ENCODE peak calls at places on chromosome 12, in nine cellular contexts. Z, O, A, M, W, S, E, V and K are unnamed samples. For H3K27me3, the result is how much of the 10 kb centered on the place peaks cover.

GRCh38 chr12:2341871-2342270 is 289.1 kb downstream of the CACNA1C start:
- DNase-seq in Z (no peak), O (peak), A (no peak), M (no peak), W (no peak), S (no peak), E (no peak), V (no peak), K (no peak)

GRCh38 chr12:120117961-120118709 is 1.6 kb upstream of the RAB35 start:
- DNase-seq in Z (no peak), O (peak), A (no peak), M (peak), W (no peak), S (no peak), E (no peak), V (peak), K (no peak)

GRCh38 chr12:851343-851742 is 98.2 kb downstream of the RAD52 start:
- DNase-seq in Z (no peak), O (no peak), A (no peak), M (no peak), W (no peak), S (no peak), E (no peak), V (no peak), K (no peak)

GRCh38 chr12:112252184-112252583 is 126.8 kb downstream of the TRAFD1 start:
- DNase-seq in Z (no peak), O (peak), A (no peak), M (no peak), W (no peak), S (no peak), E (no peak), V (no peak), K (peak)

GRCh38 chr12:67649165-67650126 is 901 bp downstream of the DYRK2 start:
- DNase-seq in Z (peak), O (no peak), A (peak), M (peak), W (peak), S (peak), E (no peak), V (peak), K (no peak)

GRCh38 chr12:20272171-20272570 is 96.2 kb upstream of the PDE3A start:
- DNase-seq in Z (no peak), O (no peak), A (no peak), M (no peak), W (no peak), S (no peak), E (no peak), V (peak), K (no peak)

GRCh38 chr12:122062832-122063690 is 15.5 kb upstream of the MLXIP start:
- DNase-seq in Z (no peak), O (peak), A (no peak), M (peak), W (peak), S (no peak), E (peak), V (no peak), K (no peak)

GRCh38 chr12:19741132-19741489 is 301.8 kb downstream of the AEBP2 start:
- DNase-seq in Z (no peak), O (no peak), A (no peak), M (no peak), W (no peak), S (no peak), E (no peak), V (no peak), K (no peak)

GRCh38 chr12:108518101-108518715 is 3.1 kb downstream of the FICD start:
- DNase-seq in Z (no peak), O (no peak), A (no peak), M (no peak), W (no peak), S (no peak), E (no peak), V (no peak), K (no peak)

GRCh38 chr12:47107446-47107845 is 27.7 kb upstream of the AMIGO2 start:
- DNase-seq in Z (no peak), O (no peak), A (no peak), M (no peak), W (no peak), S (no peak), E (no peak), V (no peak), K (no peak)

GRCh38 chr12:132329739-132330548 is 555 bp upstream of the GALNT9 start:
- DNase-seq in Z (no peak), O (no peak), A (no peak), M (no peak), W (no peak), S (no peak), E (no peak), V (peak), K (no peak)

GRCh38 chr12:108838194-108839010 is 19.0 kb downstream of the SSH1 start:
- DNase-seq in Z (no peak), O (peak), A (peak), M (peak), W (peak), S (peak), E (peak), V (peak), K (peak)

GRCh38 chr12:1003600-1004271 is 12.7 kb downstream of the ERC1 start:
- DNase-seq in Z (no peak), O (no peak), A (no peak), M (no peak), W (no peak), S (no peak), E (no peak), V (no peak), K (no peak)

GRCh38 chr12:27179399-27180214 is 64.5 kb upstream of the STK38L start:
- DNase-seq in Z (no peak), O (peak), A (no peak), M (no peak), W (no peak), S (no peak), E (no peak), V (no peak), K (no peak)

GRCh38 chr12:111445311-111446043 is 39.8 kb downstream of the SH2B3 start:
- DNase-seq in Z (no peak), O (no peak), A (no peak), M (no peak), W (peak), S (no peak), E (no peak), V (no peak), K (no peak)

GRCh38 chr12:66189476-66189823 is 436 bp downstream of the IRAK3 start:
- DNase-seq in Z (no peak), O (no peak), A (no peak), M (no peak), W (no peak), S (no peak), E (no peak), V (no peak), K (no peak)
- H3K27me3 ChIP-seq in Z (under half), O (under half), A (under half), M (under half), W (under half), S (under half), E (under half), V (under half), K (under half)

GRCh38 chr12:48978291-48978740 is at the start of gene WNT1:
- DNase-seq in Z (no peak), O (no peak), A (peak), M (no peak), W (no peak), S (no peak), E (no peak), V (no peak), K (no peak)
- H3K27me3 ChIP-seq in Z (under half), O (half or more), A (under half), M (under half), W (half or more), S (under half), E (half or more), V (half or more), K (under half)

DNA sequence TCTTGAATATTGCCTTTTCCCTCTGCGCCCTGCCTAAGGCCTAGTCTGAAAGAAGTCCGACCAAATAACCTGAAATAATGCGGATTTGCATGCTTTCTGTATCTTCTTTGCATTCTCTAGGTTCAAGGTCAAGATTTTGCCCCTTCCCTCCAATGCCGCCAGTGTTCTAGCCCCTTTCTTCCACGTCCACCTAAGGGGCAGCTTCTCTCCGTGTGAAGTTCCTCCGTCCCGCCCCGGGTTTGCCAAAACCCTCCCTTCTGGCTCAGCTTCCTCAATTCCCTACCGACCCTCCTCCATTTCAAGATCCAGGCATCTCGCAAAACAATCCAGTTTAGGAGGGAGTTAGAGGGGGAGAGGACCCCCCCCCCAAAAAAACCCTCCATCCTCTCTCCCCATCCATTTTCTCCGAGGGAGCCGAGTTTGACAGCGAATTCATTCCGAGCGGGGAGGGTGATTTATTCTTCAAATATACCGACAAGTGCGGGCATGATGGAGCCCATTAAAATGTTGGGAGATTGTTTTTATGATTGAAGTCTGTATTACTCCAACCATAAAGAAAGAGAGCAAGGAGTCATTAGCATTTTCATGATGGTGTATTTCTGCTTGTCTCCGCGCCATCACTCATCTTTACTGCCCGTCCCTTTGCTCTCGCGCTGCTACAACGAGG is 20.9 kb upstream of the ATP5MC2 start:
- DNase-seq in Z (no peak), O (peak), A (no peak), M (no peak), W (no peak), S (no peak), E (no peak), V (peak), K (no peak)
- H3K27me3 ChIP-seq in Z (under half), O (under half), A (under half), M (under half), W (under half), S (half or more), E (half or more), V (half or more), K (under half)

DNA sequence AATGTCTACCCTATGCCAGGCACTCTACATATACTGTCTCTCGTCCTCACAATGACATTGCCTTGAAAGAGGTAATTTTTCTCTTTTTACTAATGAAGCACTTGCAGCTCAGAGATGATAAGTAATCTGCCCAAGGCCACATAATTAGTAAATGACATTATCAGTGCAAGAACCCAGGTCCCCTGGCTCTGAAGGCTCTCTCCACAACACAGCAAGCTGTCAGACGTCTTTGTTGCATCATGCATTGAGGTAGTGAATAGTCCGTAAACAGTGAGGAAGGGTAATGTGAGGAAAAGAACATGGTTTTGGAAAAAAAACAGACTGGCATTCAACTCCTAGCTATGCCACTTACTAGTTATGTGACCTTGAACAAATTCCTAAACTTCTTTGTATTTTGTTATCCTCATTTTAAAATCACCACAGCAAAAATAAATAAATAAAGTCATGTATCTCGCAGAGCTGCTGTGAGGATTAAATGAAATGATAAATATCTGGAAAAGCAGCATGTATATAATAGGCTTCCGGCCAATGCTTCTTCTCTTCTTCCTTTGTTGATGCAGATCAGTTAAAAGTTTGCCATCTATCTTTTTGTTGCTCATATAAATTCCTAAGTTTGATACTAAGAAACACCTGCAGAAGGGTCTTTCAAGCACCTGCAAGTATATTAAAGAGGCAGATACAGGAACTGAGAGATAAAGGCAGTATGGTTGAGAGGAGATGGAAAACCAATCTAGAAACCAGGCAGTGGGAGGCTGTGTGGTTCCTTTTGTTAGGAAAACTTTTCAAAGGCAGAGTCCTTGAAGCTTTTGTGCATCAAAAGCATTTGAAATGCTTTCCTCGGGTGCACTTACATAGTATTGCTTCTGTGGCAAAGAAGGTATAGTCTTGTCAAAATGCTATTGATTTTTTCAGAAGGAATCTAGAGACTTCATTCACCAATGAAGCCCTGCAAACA is 82.8 kb downstream of the BTG1 start:
- DNase-seq in Z (no peak), O (no peak), A (no peak), M (no peak), W (no peak), S (no peak), E (no peak), V (no peak), K (no peak)
- H3K27me3 ChIP-seq in Z (under half), O (under half), A (under half), M (under half), W (under half), S (under half), E (under half), V (under half), K (under half)

GRCh38 chr12:102475355-102475754 is 5.0 kb downstream of the IGF1 start:
- DNase-seq in Z (no peak), O (no peak), A (no peak), M (no peak), W (no peak), S (no peak), E (no peak), V (no peak), K (peak)
- H3K27me3 ChIP-seq in Z (under half), O (under half), A (under half), M (under half), W (under half), S (under half), E (under half), V (under half), K (under half)

GRCh38 chr12:113917393-113917792 is 48.7 kb downstream of the RBM19 start:
- DNase-seq in Z (no peak), O (no peak), A (no peak), M (no peak), W (no peak), S (no peak), E (no peak), V (no peak), K (no peak)

GRCh38 chr12:113919791-113920190 is 46.3 kb downstream of the RBM19 start:
- DNase-seq in Z (no peak), O (no peak), A (no peak), M (no peak), W (no peak), S (no peak), E (no peak), V (no peak), K (no peak)

GRCh38 chr12:113914806-113915205 is 51.3 kb downstream of the RBM19 start:
- DNase-seq in Z (no peak), O (no peak), A (no peak), M (no peak), W (no peak), S (no peak), E (no peak), V (no peak), K (no peak)

GRCh38 chr12:113914176-113914575 is 51.9 kb downstream of the RBM19 start:
- DNase-seq in Z (no peak), O (no peak), A (no peak), M (no peak), W (no peak), S (no peak), E (no peak), V (no peak), K (no peak)

DNA sequence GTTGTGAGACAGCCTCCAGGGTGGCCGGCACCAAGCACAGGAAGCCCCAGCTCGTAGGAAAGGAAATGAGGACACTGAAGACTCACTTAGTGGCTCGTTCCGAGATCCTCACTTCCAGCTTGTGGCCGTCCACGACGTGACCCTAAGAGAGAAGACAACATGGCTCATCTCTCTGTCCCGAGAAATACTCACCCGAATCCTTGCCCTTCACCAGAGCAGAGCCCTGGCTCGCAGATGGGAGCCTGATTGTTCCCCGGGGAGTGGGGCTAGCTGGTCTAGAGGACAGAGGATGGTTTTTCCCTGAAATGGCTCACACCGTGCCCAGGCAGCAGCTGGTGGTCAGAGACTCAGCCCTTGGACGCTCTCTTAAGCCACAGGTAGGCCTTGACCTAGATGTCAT is 47.8 kb downstream of the RBM19 start:
- DNase-seq in Z (no peak), O (no peak), A (no peak), M (no peak), W (no peak), S (no peak), E (no peak), V (no peak), K (no peak)
- H3K27me3 ChIP-seq in Z (under half), O (under half), A (under half), M (under half), W (under half), S (under half), E (under half), V (under half), K (under half)